ENCODE peak calls at places on chromosomes 1 and 21, in seven cellular contexts. A is cardiac muscle cell; I is effector memory CD4-positive, alpha-beta T cell; O is dorsolateral prefrontal cortex; Z is esophagus squamous epithelium; K is GM23248; E is A549. G is an unnamed sample.

GRCh38 chr1:24935615-24936484 is 5.8 kb upstream of the RUNX3 start:
- DNase-seq in A (no peak), I (no peak), O (no peak), Z (no peak), K (no peak), E (no peak), G (no peak)

GRCh38 chr1:112904071-112904830 is 51.7 kb downstream of the SLC16A1 start:
- DNase-seq in A (peak), I (no peak), O (no peak), Z (no peak), K (peak), E (no peak), G (no peak)

GRCh38 chr1:19169642-19170041 is 40.4 kb downstream of the UBR4 start:
- DNase-seq in A (no peak), I (no peak), O (no peak), Z (no peak), K (peak), E (no peak), G (no peak)

GRCh38 chr1:28171246-28171645 is 5.2 kb downstream of the PTAFR start:
- DNase-seq in A (no peak), I (no peak), O (no peak), Z (no peak), K (no peak), E (no peak), G (no peak)

GRCh38 chr1:200838676-200839445 is 33.9 kb upstream of the GPR25 start:
- DNase-seq in A (peak), I (no peak), O (no peak), Z (no peak), K (peak), E (no peak), G (no peak)

GRCh38 chr1:153612755-153613331 is at the start of gene S100A16:
- DNase-seq in A (peak), I (no peak), O (no peak), Z (no peak), K (peak), E (peak), G (peak)

GRCh38 chr1:201594575-201595245 is 55.8 kb downstream of the NAV1 start:
- DNase-seq in A (peak), I (no peak), O (no peak), Z (no peak), K (peak), E (no peak), G (no peak)

GRCh38 chr1:206557636-206558473 is 50.5 kb downstream of the RASSF5 start:
- DNase-seq in A (no peak), I (peak), O (no peak), Z (no peak), K (no peak), E (no peak), G (no peak)

GRCh38 chr1:2412773-2413494 is 570 bp upstream of the PEX10 start:
- DNase-seq in A (peak), I (no peak), O (no peak), Z (no peak), K (peak), E (peak), G (peak)

GRCh38 chr1:39063775-39064174 is 37.6 kb downstream of the NDUFS5 start:
- DNase-seq in A (peak), I (no peak), O (no peak), Z (no peak), K (no peak), E (no peak), G (no peak)

GRCh38 chr21:36734367-36735200 is 35.7 kb downstream of the SIM2 start:
- DNase-seq in A (no peak), I (no peak), O (peak), Z (no peak), K (no peak), E (no peak), G (no peak)

GRCh38 chr1:88608139-88608943 is 75.7 kb upstream of the PKN2 start:
- DNase-seq in A (peak), I (no peak), O (no peak), Z (no peak), K (peak), E (peak), G (no peak)

GRCh38 chr1:89724369-89725015 is 91.6 kb downstream of the LRRC8C start:
- DNase-seq in A (peak), I (no peak), O (no peak), Z (no peak), K (peak), E (no peak), G (peak)

GRCh38 chr1:109652446-109652845 is 3.5 kb upstream of the GSTM4 start:
- DNase-seq in A (no peak), I (no peak), O (no peak), Z (no peak), K (no peak), E (no peak), G (no peak)

GRCh38 chr21:30831194-30831765 is 1.7 kb upstream of the KRTAP7-1 start:
- DNase-seq in A (peak), I (peak), O (no peak), Z (no peak), K (peak), E (peak), G (no peak)

GRCh38 chr1:116997666-116998065 is 3.9 kb upstream of the CD101 start:
- DNase-seq in A (no peak), I (no peak), O (no peak), Z (no peak), K (peak), E (no peak), G (no peak)

GRCh38 chr1:111743679-111744101 is 4.5 kb upstream of the INKA2 start:
- DNase-seq in A (peak), I (no peak), O (no peak), Z (no peak), K (peak), E (no peak), G (no peak)

GRCh38 chr1:99176753-99177152 is 87.5 kb upstream of the PLPPR4 start:
- DNase-seq in A (no peak), I (no peak), O (no peak), Z (no peak), K (no peak), E (no peak), G (no peak)

GRCh38 chr1:201456499-201457309 is 12.3 kb downstream of the PHLDA3 start:
- DNase-seq in A (peak), I (no peak), O (no peak), Z (no peak), K (peak), E (peak), G (peak)

GRCh38 chr1:220031290-220031689 is 15.0 kb downstream of the EPRS1 start:
- DNase-seq in A (no peak), I (no peak), O (no peak), Z (no peak), K (no peak), E (no peak), G (no peak)

DNA sequence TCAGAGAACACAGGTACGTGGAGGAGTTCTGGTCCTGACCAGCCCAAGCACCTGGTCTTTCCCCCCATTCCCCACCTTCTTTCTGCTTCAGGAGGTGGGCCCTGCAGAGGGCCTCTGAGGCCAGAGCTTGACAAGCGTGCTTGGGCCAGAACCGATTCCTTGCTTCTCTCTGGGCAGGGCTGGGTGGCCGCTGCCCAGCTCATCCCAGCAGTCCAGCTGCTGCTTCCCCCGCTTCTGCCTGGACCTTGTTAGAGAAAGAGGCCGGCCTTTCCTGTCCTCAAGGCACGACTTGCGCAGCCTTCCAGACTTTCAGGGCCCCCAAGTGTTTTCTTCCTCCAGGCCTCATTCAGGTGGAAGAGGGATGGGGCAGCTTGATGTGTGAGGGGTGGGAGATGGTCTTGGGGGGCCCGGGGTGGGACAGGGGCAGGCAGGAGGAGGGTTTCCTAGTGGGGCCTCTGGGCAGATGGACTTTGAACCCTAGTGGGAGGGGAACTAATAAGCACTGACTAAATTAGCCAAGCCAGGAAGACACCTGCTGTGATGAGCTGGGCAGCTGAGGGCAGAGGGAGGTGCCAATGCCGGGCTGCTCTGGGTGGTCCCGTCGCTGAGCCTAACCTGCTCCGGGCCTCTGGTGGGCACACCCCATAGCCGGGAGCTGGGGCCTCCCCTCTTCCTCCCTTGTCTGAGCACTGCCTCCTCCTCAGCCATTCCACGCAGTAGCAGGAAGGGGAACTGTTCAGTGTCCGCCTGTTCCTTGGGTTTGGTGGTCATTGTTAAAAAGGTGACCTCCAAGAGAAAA is 36.5 kb downstream of the ARHGEF10L start:
- DNase-seq in A (no peak), I (no peak), O (no peak), Z (no peak), K (no peak), E (no peak), G (no peak)
- H3K27ac ChIP-seq in A (peak), I (no peak), O (no peak), Z (peak), K (no peak), E (peak), G (no peak)

GRCh38 chr21:44003307-44003966 is 8.7 kb upstream of the TRAPPC10 start:
- DNase-seq in A (no peak), I (no peak), O (no peak), Z (no peak), K (no peak), E (no peak), G (no peak)

GRCh38 chr21:44006017-44006624 is 6.0 kb upstream of the TRAPPC10 start:
- DNase-seq in A (peak), I (no peak), O (no peak), Z (no peak), K (peak), E (peak), G (peak)

GRCh38 chr21:44005071-44005470 is 7.0 kb upstream of the TRAPPC10 start:
- DNase-seq in A (no peak), I (no peak), O (no peak), Z (no peak), K (no peak), E (no peak), G (no peak)

GRCh38 chr21:44005593-44005992 is 6.5 kb upstream of the TRAPPC10 start:
- DNase-seq in A (no peak), I (no peak), O (no peak), Z (no peak), K (no peak), E (no peak), G (no peak)

DNA sequence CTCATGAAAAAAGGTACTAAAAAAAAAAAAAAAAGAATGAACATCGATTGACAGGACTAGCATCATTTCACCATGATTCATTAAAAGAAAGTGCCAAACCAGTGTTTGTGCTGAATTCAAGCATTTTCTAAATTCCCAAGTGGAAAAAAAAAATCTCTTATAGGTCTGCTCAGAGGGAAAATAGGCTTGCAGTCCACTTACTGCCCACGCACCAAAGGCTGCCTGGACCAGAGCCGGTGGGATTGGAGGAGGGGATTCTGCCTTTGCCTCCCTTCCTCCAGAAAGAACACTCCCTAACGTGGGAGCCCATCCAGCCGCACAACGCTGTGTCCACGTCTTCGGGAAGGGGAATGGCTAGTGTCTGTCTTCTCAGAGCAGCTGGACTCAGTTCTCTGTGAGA is 5.5 kb upstream of the TRAPPC10 start:
- DNase-seq in A (peak), I (no peak), O (no peak), Z (no peak), K (peak), E (no peak), G (peak)
- H3K4me3 ChIP-seq in A (no peak), I (no peak), O (no peak), Z (no peak), K (peak), E (no peak), G (no peak)

DNA sequence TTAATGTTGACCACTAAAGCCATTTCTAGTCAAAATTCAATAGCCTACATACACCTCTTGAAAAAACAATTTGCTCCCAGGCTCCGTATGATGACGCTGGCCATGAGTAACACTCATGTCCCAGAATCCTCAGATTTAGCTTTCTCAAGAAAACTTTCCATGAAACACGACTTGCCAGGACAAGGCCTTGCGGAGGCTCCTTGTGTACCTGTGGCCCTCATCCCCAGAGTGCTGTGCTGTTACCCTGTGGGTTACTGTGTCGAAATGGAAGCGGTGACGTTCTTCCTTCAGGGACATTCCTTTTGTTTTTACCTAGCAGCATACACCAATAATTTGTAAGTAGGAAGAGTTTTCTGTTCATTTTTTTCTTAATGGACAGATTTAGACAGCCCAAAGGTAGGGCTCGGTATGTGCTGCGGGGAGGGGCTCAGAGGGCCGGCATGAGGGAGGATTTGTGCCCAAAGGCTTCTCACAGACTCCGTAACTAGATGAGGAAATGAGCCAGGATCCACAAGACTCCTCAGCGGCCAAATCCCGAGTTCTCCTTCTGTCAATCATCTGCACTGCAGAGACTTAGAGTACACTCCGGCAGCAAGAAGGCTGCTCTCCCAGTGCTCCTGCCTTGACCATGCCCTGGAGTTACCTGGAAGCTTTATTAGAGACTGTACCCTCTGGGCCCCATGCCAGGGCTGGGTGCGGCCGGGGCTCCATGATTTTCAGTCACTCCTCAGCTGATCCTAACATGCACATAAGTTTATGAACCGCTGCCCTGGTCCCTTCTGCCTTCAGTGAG is 17.8 kb downstream of the GNG12 start:
- DNase-seq in A (peak), I (no peak), O (peak), Z (no peak), K (no peak), E (no peak), G (no peak)
- H3K27ac ChIP-seq in A (no peak), I (no peak), O (no peak), Z (peak), K (peak), E (no peak), G (no peak)

GRCh38 chr1:246787781-246788513 is 63.7 kb downstream of the SCCPDH start:
- DNase-seq in A (no peak), I (no peak), O (no peak), Z (no peak), K (no peak), E (no peak), G (no peak)

GRCh38 chr1:246788895-246789338 is 64.7 kb downstream of the SCCPDH start:
- DNase-seq in A (peak), I (no peak), O (no peak), Z (no peak), K (peak), E (no peak), G (no peak)

GRCh38 chr1:246784621-246785535 is 60.7 kb downstream of the SCCPDH start:
- DNase-seq in A (peak), I (no peak), O (no peak), Z (no peak), K (peak), E (no peak), G (no peak)

GRCh38 chr1:246786606-246787238 is 62.5 kb downstream of the SCCPDH start:
- DNase-seq in A (no peak), I (no peak), O (no peak), Z (no peak), K (no peak), E (no peak), G (no peak)

GRCh38 chr1:246785536-246786111 is 61.4 kb downstream of the SCCPDH start:
- DNase-seq in A (no peak), I (no peak), O (no peak), Z (peak), K (no peak), E (no peak), G (no peak)
- H3K4me3 ChIP-seq in A (no peak), I (no peak), O (no peak), Z (no peak), K (no peak), E (no peak), G (no peak)